ENCODE peak calls at places on chromosomes 3 and 15, in six cellular contexts. One of them, this sample, is unnamed.

GRCh38 chr15:41512512-41513281 is 930 bp downstream of the LTK start:
- DNase-seq in astrocyte: no peak
- DNase-seq in heart left ventricle: no peak
- DNase-seq in osteoblast: peak
- DNase-seq in WERI-Rb-1: peak
- DNase-seq in MCF 10A: no peak
- DNase-seq in this sample: no peak

GRCh38 chr3:45955706-45956105 is 12.4 kb downstream of the CXCR6 start:
- DNase-seq in astrocyte: no peak
- DNase-seq in heart left ventricle: no peak
- DNase-seq in osteoblast: no peak
- DNase-seq in WERI-Rb-1: no peak
- DNase-seq in MCF 10A: no peak
- DNase-seq in this sample: no peak

GRCh38 chr15:93045191-93045785 is 43.7 kb downstream of the RGMA start:
- DNase-seq in astrocyte: no peak
- DNase-seq in heart left ventricle: no peak
- DNase-seq in osteoblast: no peak
- DNase-seq in WERI-Rb-1: no peak
- DNase-seq in MCF 10A: no peak
- DNase-seq in this sample: no peak

GRCh38 chr3:70120360-70120966 is 120.9 kb downstream of the SAMMSON start:
- DNase-seq in astrocyte: peak
- DNase-seq in heart left ventricle: peak
- DNase-seq in osteoblast: peak
- DNase-seq in WERI-Rb-1: peak
- DNase-seq in MCF 10A: peak
- DNase-seq in this sample: peak

GRCh38 chr15:50181983-50182232 is at the start of gene SLC27A2:
- DNase-seq in astrocyte: no peak
- DNase-seq in heart left ventricle: peak
- DNase-seq in osteoblast: peak
- DNase-seq in WERI-Rb-1: peak
- DNase-seq in MCF 10A: no peak
- DNase-seq in this sample: peak

GRCh38 chr3:22089284-22089683 is 338.3 kb upstream of the ZNF385D start:
- DNase-seq in astrocyte: no peak
- DNase-seq in heart left ventricle: no peak
- DNase-seq in osteoblast: peak
- DNase-seq in WERI-Rb-1: peak
- DNase-seq in MCF 10A: peak
- DNase-seq in this sample: peak

GRCh38 chr3:190586631-190587000 is 72.7 kb downstream of the IL1RAP start:
- DNase-seq in astrocyte: peak
- DNase-seq in heart left ventricle: no peak
- DNase-seq in osteoblast: peak
- DNase-seq in WERI-Rb-1: no peak
- DNase-seq in MCF 10A: peak
- DNase-seq in this sample: peak

GRCh38 chr3:24185738-24186384 is 240.8 kb downstream of the NR1D2 start:
- DNase-seq in astrocyte: peak
- DNase-seq in heart left ventricle: peak
- DNase-seq in osteoblast: peak
- DNase-seq in WERI-Rb-1: peak
- DNase-seq in MCF 10A: peak
- DNase-seq in this sample: peak

GRCh38 chr15:88894819-88895767 is at the start of gene HAPLN3:
- DNase-seq in astrocyte: no peak
- DNase-seq in heart left ventricle: no peak
- DNase-seq in osteoblast: peak
- DNase-seq in WERI-Rb-1: peak
- DNase-seq in MCF 10A: peak
- DNase-seq in this sample: peak

GRCh38 chr3:117074833-117075232 is 365.3 kb downstream of the TUSC7 start:
- DNase-seq in astrocyte: no peak
- DNase-seq in heart left ventricle: no peak
- DNase-seq in osteoblast: peak
- DNase-seq in WERI-Rb-1: no peak
- DNase-seq in MCF 10A: no peak
- DNase-seq in this sample: no peak

GRCh38 chr15:76930831-76931396 is 635 bp upstream of the RCN2 start:
- DNase-seq in astrocyte: no peak
- DNase-seq in heart left ventricle: no peak
- DNase-seq in osteoblast: no peak
- DNase-seq in WERI-Rb-1: no peak
- DNase-seq in MCF 10A: no peak
- DNase-seq in this sample: no peak

GRCh38 chr3:122926322-122926721 is 101.2 kb downstream of the SEMA5B start:
- DNase-seq in astrocyte: no peak
- DNase-seq in heart left ventricle: no peak
- DNase-seq in osteoblast: no peak
- DNase-seq in WERI-Rb-1: no peak
- DNase-seq in MCF 10A: no peak
- DNase-seq in this sample: no peak

GRCh38 chr3:50156991-50157493 is 1.9 kb downstream of the SEMA3F start:
- DNase-seq in astrocyte: no peak
- DNase-seq in heart left ventricle: no peak
- DNase-seq in osteoblast: peak
- DNase-seq in WERI-Rb-1: peak
- DNase-seq in MCF 10A: peak
- DNase-seq in this sample: peak

GRCh38 chr3:113825090-113825489 is 13.5 kb upstream of the GRAMD1C start:
- DNase-seq in astrocyte: no peak
- DNase-seq in heart left ventricle: no peak
- DNase-seq in osteoblast: no peak
- DNase-seq in WERI-Rb-1: no peak
- DNase-seq in MCF 10A: peak
- DNase-seq in this sample: peak

GRCh38 chr3:9147896-9148267 is 101.6 kb downstream of the SRGAP3 start:
- DNase-seq in astrocyte: no peak
- DNase-seq in heart left ventricle: no peak
- DNase-seq in osteoblast: no peak
- DNase-seq in WERI-Rb-1: no peak
- DNase-seq in MCF 10A: no peak
- DNase-seq in this sample: no peak

GRCh38 chr3:169886671-169887070 is 16.9 kb upstream of the LRRC31 start:
- DNase-seq in astrocyte: peak
- DNase-seq in heart left ventricle: peak
- DNase-seq in osteoblast: no peak
- DNase-seq in WERI-Rb-1: no peak
- DNase-seq in MCF 10A: peak
- DNase-seq in this sample: peak

GRCh38 chr15:77002954-77003912 is 8.3 kb downstream of the PSTPIP1 start:
- DNase-seq in astrocyte: no peak
- DNase-seq in heart left ventricle: peak
- DNase-seq in osteoblast: no peak
- DNase-seq in WERI-Rb-1: no peak
- DNase-seq in MCF 10A: no peak
- DNase-seq in this sample: no peak

GRCh38 chr3:60743631-60744164 is 507.6 kb downstream of the FHIT start:
- DNase-seq in astrocyte: no peak
- DNase-seq in heart left ventricle: peak
- DNase-seq in osteoblast: peak
- DNase-seq in WERI-Rb-1: no peak
- DNase-seq in MCF 10A: no peak
- DNase-seq in this sample: peak

GRCh38 chr3:26625187-26625586 is 2.6 kb downstream of the LRRC3B start:
- DNase-seq in astrocyte: no peak
- DNase-seq in heart left ventricle: no peak
- DNase-seq in osteoblast: peak
- DNase-seq in WERI-Rb-1: no peak
- DNase-seq in MCF 10A: no peak
- DNase-seq in this sample: no peak

GRCh38 chr3:108420926-108421325 is 89.5 kb downstream of the MYH15 start:
- DNase-seq in astrocyte: peak
- DNase-seq in heart left ventricle: no peak
- DNase-seq in osteoblast: peak
- DNase-seq in WERI-Rb-1: no peak
- DNase-seq in MCF 10A: peak
- DNase-seq in this sample: peak

GRCh38 chr15:44199393-44199792 is 4.3 kb upstream of the FRMD5 start:
- DNase-seq in astrocyte: no peak
- DNase-seq in heart left ventricle: no peak
- DNase-seq in osteoblast: no peak
- DNase-seq in WERI-Rb-1: no peak
- DNase-seq in MCF 10A: no peak
- DNase-seq in this sample: no peak

GRCh38 chr3:134839990-134840389 is 44.9 kb downstream of the EPHB1 start:
- DNase-seq in astrocyte: no peak
- DNase-seq in heart left ventricle: no peak
- DNase-seq in osteoblast: no peak
- DNase-seq in WERI-Rb-1: no peak
- DNase-seq in MCF 10A: no peak
- DNase-seq in this sample: no peak

GRCh38 chr3:50369271-50369670 is 9.9 kb upstream of the TMEM115 start:
- DNase-seq in astrocyte: no peak
- DNase-seq in heart left ventricle: no peak
- DNase-seq in osteoblast: no peak
- DNase-seq in WERI-Rb-1: no peak
- DNase-seq in MCF 10A: no peak
- DNase-seq in this sample: no peak

GRCh38 chr3:19547665-19548464 is 386.2 kb downstream of the EFHB start:
- DNase-seq in astrocyte: no peak
- DNase-seq in heart left ventricle: no peak
- DNase-seq in osteoblast: no peak
- DNase-seq in WERI-Rb-1: no peak
- DNase-seq in MCF 10A: peak
- DNase-seq in this sample: no peak

GRCh38 chr3:163817015-163817414 is 1261.3 kb downstream of the SI start:
- DNase-seq in astrocyte: no peak
- DNase-seq in heart left ventricle: no peak
- DNase-seq in osteoblast: no peak
- DNase-seq in WERI-Rb-1: no peak
- DNase-seq in MCF 10A: no peak
- DNase-seq in this sample: no peak

GRCh38 chr3:100782359-100782758 is 73.1 kb downstream of the TFG start:
- DNase-seq in astrocyte: no peak
- DNase-seq in heart left ventricle: peak
- DNase-seq in osteoblast: no peak
- DNase-seq in WERI-Rb-1: no peak
- DNase-seq in MCF 10A: no peak
- DNase-seq in this sample: no peak

GRCh38 chr3:56456117-56456516 is 12.2 kb downstream of the ERC2 start:
- DNase-seq in astrocyte: no peak
- DNase-seq in heart left ventricle: no peak
- DNase-seq in osteoblast: no peak
- DNase-seq in WERI-Rb-1: no peak
- DNase-seq in MCF 10A: no peak
- DNase-seq in this sample: no peak

GRCh38 chr3:48765376-48765775 is 48.4 kb upstream of the IP6K2 start:
- DNase-seq in astrocyte: no peak
- DNase-seq in heart left ventricle: no peak
- DNase-seq in osteoblast: no peak
- DNase-seq in WERI-Rb-1: peak
- DNase-seq in MCF 10A: peak
- DNase-seq in this sample: peak

GRCh38 chr3:44659434-44659833 is 10.9 kb downstream of the ZNF35 start:
- DNase-seq in astrocyte: no peak
- DNase-seq in heart left ventricle: no peak
- DNase-seq in osteoblast: no peak
- DNase-seq in WERI-Rb-1: no peak
- DNase-seq in MCF 10A: no peak
- DNase-seq in this sample: no peak

DNA sequence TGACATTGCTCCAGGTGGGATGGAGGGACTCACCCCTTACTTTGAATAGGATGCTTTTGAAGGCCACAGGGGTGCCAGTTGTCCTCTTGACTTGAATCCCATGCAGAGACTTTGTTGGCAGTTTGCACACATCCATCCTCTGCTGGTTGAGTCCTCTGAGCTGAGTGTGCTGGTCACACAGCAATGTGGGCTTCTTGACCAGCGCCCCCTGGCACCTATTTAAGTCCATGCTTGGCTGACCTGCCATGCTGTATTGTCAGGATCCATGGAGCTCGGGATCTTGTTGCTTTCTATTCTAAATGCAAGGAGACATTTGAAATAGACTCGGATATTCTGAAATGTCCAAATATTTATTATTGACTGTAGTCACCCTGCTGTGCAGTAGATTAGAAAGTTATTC is 19.8 kb downstream of the RAB7A start:
- DNase-seq in astrocyte: no peak
- DNase-seq in heart left ventricle: no peak
- DNase-seq in osteoblast: peak
- DNase-seq in WERI-Rb-1: no peak
- DNase-seq in MCF 10A: no peak
- DNase-seq in this sample: no peak
- TF ChIP-seq CTCF in astrocyte: no peak
- TF ChIP-seq CTCF in heart left ventricle: no peak
- TF ChIP-seq CTCF in osteoblast: no peak
- TF ChIP-seq CTCF in WERI-Rb-1: peak
- TF ChIP-seq CTCF in MCF 10A: no peak
- TF ChIP-seq CTCF in this sample: peak

GRCh38 chr15:100602064-100602821 is at the start of the genes ASB7 and LINS1:
- DNase-seq in astrocyte: peak
- DNase-seq in heart left ventricle: peak
- DNase-seq in osteoblast: peak
- DNase-seq in WERI-Rb-1: peak
- DNase-seq in MCF 10A: peak
- DNase-seq in this sample: peak
- TF ChIP-seq CTCF in astrocyte: no peak
- TF ChIP-seq CTCF in heart left ventricle: no peak
- TF ChIP-seq CTCF in osteoblast: no peak
- TF ChIP-seq CTCF in WERI-Rb-1: no peak
- TF ChIP-seq CTCF in MCF 10A: no peak
- TF ChIP-seq CTCF in this sample: no peak

GRCh38 chr3:119559441-119559963 is at the start of gene CD80:
- DNase-seq in astrocyte: peak
- DNase-seq in heart left ventricle: peak
- DNase-seq in osteoblast: no peak
- DNase-seq in WERI-Rb-1: peak
- DNase-seq in MCF 10A: peak
- DNase-seq in this sample: peak
- TF ChIP-seq CTCF in astrocyte: peak
- TF ChIP-seq CTCF in heart left ventricle: no peak
- TF ChIP-seq CTCF in osteoblast: peak
- TF ChIP-seq CTCF in WERI-Rb-1: peak
- TF ChIP-seq CTCF in MCF 10A: peak
- TF ChIP-seq CTCF in this sample: peak

GRCh38 chr15:66481107-66481856 is 16.3 kb downstream of the SNAPC5 start:
- DNase-seq in astrocyte: peak
- DNase-seq in heart left ventricle: no peak
- DNase-seq in osteoblast: no peak
- DNase-seq in WERI-Rb-1: no peak
- DNase-seq in MCF 10A: no peak
- DNase-seq in this sample: peak
- TF ChIP-seq CTCF in astrocyte: no peak
- TF ChIP-seq CTCF in heart left ventricle: no peak
- TF ChIP-seq CTCF in osteoblast: no peak
- TF ChIP-seq CTCF in WERI-Rb-1: no peak
- TF ChIP-seq CTCF in MCF 10A: no peak
- TF ChIP-seq CTCF in this sample: peak